ENCODE peak calls at places on chromosomes 1 and 21, in five cellular contexts. Z is body of pancreas, D is heart right ventricle, W is HCT116, N is A549. G is an unnamed sample.
A peak's percentile ranks its signal among the peaks of the same experiment; 100 is the strongest.

GRCh38 chr21:42515708-42516502 is 2.3 kb downstream of the SLC37A1 start:
- DNase-seq in D (no peak), Z (peak; percentile 50), W (peak; percentile 48), N (no peak), G (no peak)

GRCh38 chr1:66758247-66758755 is 6.0 kb downstream of the DYNLT5 start:
- DNase-seq in D (no peak), W (no peak), N (no peak), Z (no peak), G (no peak)

GRCh38 chr21:29152936-29153335 is 22.5 kb downstream of the MAP3K7CL start:
- DNase-seq in Z (no peak), N (no peak), D (no peak), W (no peak), G (no peak)

GRCh38 chr1:90557706-90558105 is 159.4 kb downstream of the BARHL2 start:
- DNase-seq in N (no peak), W (no peak), D (no peak), Z (no peak), G (no peak)

GRCh38 chr21:34737115-34737514 is 68.3 kb downstream of the CLIC6 start:
- DNase-seq in W (no peak), N (no peak), Z (peak; percentile 30), D (no peak), G (peak; percentile 26)

GRCh38 chr1:206725053-206725963 is 40.6 kb downstream of the MAPKAPK2 start:
- DNase-seq in Z (peak; percentile 50), W (peak; percentile 15), D (no peak), N (peak; percentile 57), G (no peak)

GRCh38 chr1:206803221-206803730 is 31.0 kb upstream of the IL10 start:
- DNase-seq in N (no peak), W (no peak), Z (peak; percentile 19), D (no peak), G (no peak)

GRCh38 chr1:118989006-118989736 is 1.0 kb upstream of the TBX15 start:
- DNase-seq in D (no peak), N (no peak), Z (no peak), W (no peak), G (no peak)

GRCh38 chr1:167689569-167689925 is 32.2 kb upstream of the MPZL1 start:
- DNase-seq in W (no peak), Z (no peak), D (no peak), N (no peak), G (no peak)

GRCh38 chr21:31945576-31945975 is 72.8 kb downstream of the HUNK start:
- DNase-seq in D (no peak), Z (no peak), W (no peak), N (no peak), G (no peak)

GRCh38 chr1:157580179-157580827 is 17.6 kb downstream of the FCRL4 start:
- DNase-seq in D (no peak), Z (peak; percentile 43), N (peak; percentile 48), W (peak; percentile 71), G (peak; percentile 66)

GRCh38 chr1:34983700-34984355 is 1.3 kb downstream of the TMEM35B start:
- DNase-seq in D (no peak), W (no peak), N (no peak), Z (peak; percentile 42), G (no peak)

GRCh38 chr1:205678286-205679111 is 1.8 kb downstream of the SLC45A3 start:
- DNase-seq in D (peak; percentile 40), Z (no peak), W (no peak), N (no peak), G (no peak)

GRCh38 chr1:240413732-240414131 is 198.2 kb downstream of the GREM2 start:
- DNase-seq in D (no peak), W (no peak), Z (no peak), N (no peak), G (no peak)

GRCh38 chr1:54347955-54348699 is 58.1 kb downstream of the SSBP3 start:
- DNase-seq in W (no peak), N (no peak), Z (peak; percentile 95), D (no peak), G (peak; percentile 46)

GRCh38 chr21:26865857-26866256 is 20.6 kb upstream of the ADAMTS1 start:
- DNase-seq in N (no peak), Z (no peak), W (no peak), D (no peak), G (no peak)

GRCh38 chr21:34886554-34887385 is 162.3 kb downstream of the RUNX1 start:
- DNase-seq in N (no peak), W (no peak), D (peak; percentile 24), Z (peak; percentile 27), G (no peak)

GRCh38 chr1:226814751-226815496 is 55.5 kb upstream of the PSEN2 start:
- DNase-seq in Z (peak; percentile 80), D (peak; percentile 23), N (peak; percentile 56), W (peak; percentile 96), G (peak; percentile 82)

GRCh38 chr1:162530318-162530984 is 31.1 kb upstream of the UAP1 start:
- DNase-seq in N (no peak), D (no peak), Z (no peak), W (no peak), G (no peak)

GRCh38 chr1:219927956-219928790 is at the start of gene SLC30A10:
- DNase-seq in N (peak; percentile 41), W (no peak), Z (peak; percentile 31), D (peak; percentile 19), G (peak; percentile 38)

GRCh38 chr1:4140241-4140640 is 240.2 kb upstream of the C1orf174 start:
- DNase-seq in N (no peak), W (no peak), D (no peak), Z (no peak), G (no peak)

GRCh38 chr1:225462429-225462713 is 34.5 kb upstream of the LBR start:
- DNase-seq in N (no peak), Z (no peak), D (no peak), W (no peak), G (no peak)

GRCh38 chr1:157240495-157241184 is 102.4 kb upstream of the ETV3 start:
- DNase-seq in W (no peak), D (no peak), N (no peak), Z (peak; percentile 89), G (peak; percentile 88)

GRCh38 chr1:32361308-32361673 is 994 bp downstream of the FAM229A start:
- DNase-seq in N (no peak), W (no peak), D (no peak), Z (no peak), G (peak; percentile 13)

GRCh38 chr21:37873655-37874054 is 42.6 kb downstream of the KCNJ6 start:
- DNase-seq in Z (no peak), D (no peak), W (no peak), N (no peak), G (peak; percentile 6)

GRCh38 chr1:201360901-201361651 is 16.4 kb downstream of the TNNT2 start:
- DNase-seq in N (no peak), Z (no peak), D (no peak), W (no peak), G (no peak)

GRCh38 chr1:172533511-172534116 is 664 bp downstream of the SUCO start:
- DNase-seq in N (no peak), D (no peak), Z (peak; percentile 27), W (no peak), G (peak; percentile 14)

GRCh38 chr1:56329970-56330369 is 249.4 kb downstream of the PLPP3 start:
- DNase-seq in W (no peak), D (no peak), N (no peak), Z (no peak), G (no peak)

GRCh38 chr1:189431437-189431836 is 1046.2 kb downstream of the BRINP3 start:
- DNase-seq in D (no peak), N (no peak), W (no peak), Z (no peak), G (no peak)

GRCh38 chr1:221263831-221264767 is 384.9 kb downstream of the HLX start:
- DNase-seq in D (no peak), N (peak; percentile 43), Z (peak; percentile 47), W (peak; percentile 75), G (peak; percentile 64)

DNA sequence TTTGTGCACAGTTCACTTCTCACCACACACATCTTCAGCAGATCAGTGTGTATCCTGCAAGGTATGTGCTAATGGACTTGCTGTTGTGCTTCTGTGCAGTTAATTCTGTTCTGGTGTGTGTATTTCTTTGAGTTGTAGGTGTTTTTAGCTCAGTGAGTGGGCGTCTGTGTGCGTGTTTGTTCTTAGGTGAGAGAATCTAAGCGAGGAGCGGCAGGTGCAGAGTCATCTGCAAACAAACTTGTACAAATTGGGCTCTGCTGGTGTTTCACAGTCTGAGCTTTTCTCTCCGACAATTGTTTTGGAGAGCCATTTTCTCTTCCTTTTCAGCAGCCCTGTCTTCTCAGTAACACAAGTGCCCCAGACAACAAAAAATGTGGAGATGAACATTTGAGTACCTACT is 43.6 kb downstream of the ACP6 start:
- DNase-seq in D (no peak), W (no peak), Z (no peak), N (no peak), G (no peak)
- TF ChIP-seq CTCF in D (no peak), W (no peak), Z (no peak), N (no peak), G (no peak)

DNA sequence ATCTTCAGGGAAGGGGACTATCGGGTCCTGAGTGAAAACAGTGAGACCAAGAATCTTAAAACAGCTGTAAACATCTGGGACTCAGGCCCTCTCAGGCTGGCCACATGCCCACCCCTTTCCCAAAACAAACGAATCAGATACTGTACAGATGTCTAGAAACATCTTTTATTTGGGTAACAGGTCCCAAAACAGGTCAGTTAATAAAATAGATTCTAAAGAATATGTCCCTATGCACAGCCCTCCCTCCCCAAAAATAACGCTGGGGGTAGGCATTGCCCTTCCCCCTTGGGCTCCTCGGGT is 499 bp upstream of the CRTC2 start:
- DNase-seq in Z (no peak), D (no peak), W (no peak), N (no peak), G (no peak)
- H3K4me3 ChIP-seq in Z (no peak overlapping the region), D (peak overlapping the region; percentile 93), W (peak overlapping the region; percentile 26), N (peak overlapping the region; percentile 94), G (no peak overlapping the region)

DNA sequence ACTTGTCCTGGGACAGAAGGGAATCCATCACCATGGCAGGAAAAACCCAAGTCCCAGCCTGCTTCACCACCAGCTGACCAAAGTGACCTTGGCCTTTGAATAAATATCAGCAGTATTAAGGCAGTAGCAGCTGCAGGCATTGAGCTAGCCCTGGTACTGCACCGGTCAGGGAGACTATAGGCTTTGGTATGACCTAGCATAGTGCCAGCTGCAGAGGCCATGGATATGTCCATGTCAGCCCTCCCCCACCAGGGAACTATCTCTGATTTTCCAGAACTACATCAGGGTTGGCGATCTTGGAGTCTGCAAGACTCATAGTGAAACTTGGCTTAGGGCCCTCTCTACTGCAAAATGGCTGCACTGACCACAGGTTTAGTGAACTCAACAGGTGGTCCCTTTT is 49.2 kb upstream of the FAM20B start:
- DNase-seq in W (no peak), N (no peak), D (no peak), Z (no peak), G (no peak)
- H3K4me1 ChIP-seq in W (no peaks in the 10 kb centered on the region), N (no peaks in the 10 kb centered on the region), D (peaks cover 3% of the 10 kb centered on the region), Z (peaks cover 11% of the 10 kb centered on the region), G (no peaks in the 10 kb centered on the region)

DNA sequence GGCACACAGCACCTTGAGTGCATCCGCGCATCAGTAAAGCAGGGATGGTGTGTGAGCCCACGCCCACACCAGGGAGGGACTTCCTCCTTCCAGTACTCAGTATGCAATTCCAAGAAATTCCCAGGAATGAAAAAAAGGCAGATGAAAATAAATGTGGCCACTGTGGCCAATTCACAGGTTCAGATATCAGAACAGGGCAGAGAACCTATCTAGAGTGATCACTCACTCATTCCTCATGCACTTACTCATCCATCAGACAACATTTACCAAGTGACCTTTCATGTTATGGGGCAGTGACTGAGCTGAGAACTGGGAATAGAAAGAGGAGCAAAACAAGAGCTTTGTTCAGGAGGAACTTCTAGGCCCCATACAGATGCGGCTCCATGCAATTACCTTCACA is 113.7 kb downstream of the ZSCAN20 start:
- DNase-seq in N (no peak), D (no peak), W (peak; percentile 13), Z (no peak), G (no peak)
- TF ChIP-seq CTCF in N (no peak), D (no peak), W (no peak), Z (no peak), G (no peak)